ENCODE peak calls at places on chromosomes 16 and 17, in four cellular contexts. H is neuronal stem cell; W is mammary epithelial cell; J is CD8-positive, alpha-beta memory T cell. A is an unnamed sample.

GRCh38 chr16:77410449-77410848 is 24.4 kb downstream of the ADAMTS18 start:
- DNase-seq in H (no peak), W (no peak), J (no peak), A (no peak)

GRCh38 chr17:19716108-19717030 is at the start of gene SLC47A2:
- DNase-seq in H (no peak), W (no peak), J (no peak), A (no peak)

GRCh38 chr16:6081320-6081976 is 983.9 kb upstream of the EEF2KMT start:
- DNase-seq in H (peak; percentile 57), W (peak; percentile 9), J (no peak), A (no peak)

GRCh38 chr16:31874354-31875111 is 926 bp downstream of the ZNF267 start:
- DNase-seq in H (no peak), W (peak; percentile 73), J (peak; percentile 16), A (no peak)

GRCh38 chr16:79618712-79619050 is 18.1 kb upstream of the MAF start:
- DNase-seq in H (no peak), W (no peak), J (no peak), A (peak; percentile 57)

GRCh38 chr17:83062011-83062817 is 17.2 kb upstream of the METRNL start:
- DNase-seq in H (no peak), W (no peak), J (no peak), A (no peak)

GRCh38 chr16:22375117-22375962 is 921 bp upstream of the CDR2 start:
- DNase-seq in H (no peak), W (no peak), J (no peak), A (no peak)

GRCh38 chr16:57167951-57168350 is 17.9 kb downstream of the PSME3IP1 start:
- DNase-seq in H (peak; percentile 44), W (peak; percentile 34), J (peak; percentile 65), A (peak; percentile 84)

DNA sequence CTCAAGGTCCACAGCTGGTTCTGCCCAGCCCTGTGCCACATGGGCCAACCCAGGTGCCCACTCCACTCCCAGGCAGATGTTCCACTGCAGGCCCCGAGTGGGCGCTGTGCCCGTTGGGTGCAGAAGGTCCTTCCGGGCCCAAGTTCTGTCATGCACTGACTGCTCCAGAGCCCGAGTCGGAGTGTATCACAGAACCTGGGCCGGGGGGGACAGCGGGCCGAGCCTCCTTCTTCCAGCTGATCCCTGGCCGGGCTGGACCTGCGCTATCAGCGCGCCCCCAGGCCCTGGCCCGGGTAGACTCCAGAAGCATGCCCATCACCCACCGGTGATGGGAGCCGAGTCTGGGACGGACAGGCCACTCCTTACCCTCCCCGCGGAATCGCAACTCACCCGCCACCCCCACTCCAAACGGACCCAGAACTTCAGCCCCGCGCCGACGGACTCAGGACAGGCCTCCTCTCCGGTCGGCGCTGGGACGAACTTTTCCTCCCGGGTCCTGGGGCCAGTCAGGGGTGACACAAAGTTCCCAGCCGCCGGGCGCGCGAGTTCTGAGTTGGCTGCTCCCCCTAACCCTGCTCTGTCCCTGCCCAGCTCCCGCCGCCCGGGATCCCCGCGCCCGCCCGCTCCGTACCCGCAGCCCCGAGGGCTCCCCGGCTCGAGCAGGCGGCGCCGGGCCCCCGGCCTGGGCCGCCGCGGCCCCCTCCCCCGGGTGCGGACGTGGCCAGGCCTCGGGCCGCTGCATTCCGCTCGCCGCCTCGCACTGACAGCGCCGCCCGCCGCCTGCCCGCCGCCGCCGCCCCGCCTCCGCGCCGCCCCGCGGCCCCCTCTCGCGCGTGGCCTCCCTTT is at the start of gene COPZ2:
- DNase-seq in H (no peak), W (no peak), J (peak; percentile 59), A (peak; percentile 46)
- H3K4me3 ChIP-seq in H (peak within 1 kb of the TSS; percentile 48), W (peak within 1 kb of the TSS; percentile 40), J (peak within 1 kb of the TSS; percentile 66), A (peak within 1 kb of the TSS; percentile 26)

GRCh38 chr16:69145658-69146057 is 13.2 kb downstream of the UTP4 start:
- DNase-seq in H (no peak), W (no peak), J (no peak), A (no peak)
- H3K36me3 ChIP-seq in H (peaks cover 26% of the 10 kb centered on the region), W (peaks cover 35% of the 10 kb centered on the region), J (peaks cover 20% of the 10 kb centered on the region), A (peaks cover 42% of the 10 kb centered on the region)

GRCh38 chr16:27516360-27516759 is 33.4 kb downstream of the GTF3C1 start:
- DNase-seq in H (no peak), W (no peak), J (no peak), A (no peak)

GRCh38 chr16:27526169-27526568 is 23.5 kb downstream of the GTF3C1 start:
- DNase-seq in H (no peak), W (no peak), J (no peak), A (no peak)

GRCh38 chr16:27520982-27521673 is 28.6 kb downstream of the GTF3C1 start:
- DNase-seq in H (no peak), W (no peak), J (no peak), A (no peak)

GRCh38 chr16:27518226-27518625 is 31.5 kb downstream of the GTF3C1 start:
- DNase-seq in H (no peak), W (no peak), J (no peak), A (no peak)

DNA sequence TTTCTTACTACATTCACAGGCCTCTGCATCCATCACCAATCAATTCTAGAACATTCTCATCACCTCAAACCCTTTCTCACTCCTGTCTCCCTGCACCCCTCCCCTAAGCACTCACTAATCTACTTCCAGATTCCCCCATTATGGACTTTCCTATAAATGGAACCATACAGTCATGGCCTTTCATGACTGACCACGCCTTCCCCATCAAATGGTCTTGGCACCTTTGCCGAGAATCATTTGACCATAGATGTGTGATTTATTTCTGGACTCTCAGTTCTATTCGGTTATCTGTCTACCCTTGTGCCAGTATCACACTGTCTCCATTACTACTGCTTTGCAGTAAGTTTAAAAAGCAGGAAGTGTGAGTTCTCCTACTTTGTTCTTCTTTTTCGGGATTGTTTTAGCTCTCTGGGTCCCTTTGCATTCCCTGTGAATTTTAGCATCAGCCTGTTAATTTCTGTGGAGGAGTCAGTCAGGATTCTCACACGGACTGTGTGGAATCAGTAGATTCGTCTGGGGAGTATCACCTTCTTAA is 27.5 kb downstream of the GTF3C1 start:
- DNase-seq in H (no peak), W (no peak), J (no peak), A (no peak)
- H3K27ac ChIP-seq in H (no peak overlapping the region), W (no peak overlapping the region), J (no peak overlapping the region), A (no peak overlapping the region)

GRCh38 chr17:78723957-78724356 is 58.1 kb downstream of the CYTH1 start:
- DNase-seq in H (no peak), W (no peak), J (no peak), A (no peak)
- H3K4me3 ChIP-seq in H (peak overlapping the region; percentile 56), W (no peak overlapping the region), J (peak overlapping the region; percentile 16), A (peak overlapping the region; percentile 70)

GRCh38 chr17:80856863-80857488 is 134.7 kb upstream of the CHMP6 start:
- DNase-seq in H (no peak), W (no peak), J (no peak), A (no peak)

GRCh38 chr17:80857721-80858171 is 133.9 kb upstream of the CHMP6 start:
- DNase-seq in H (no peak), W (no peak), J (no peak), A (no peak)

GRCh38 chr17:80854220-80854619 is 137.4 kb upstream of the CHMP6 start:
- DNase-seq in H (no peak), W (no peak), J (no peak), A (no peak)

GRCh38 chr17:80855196-80855967 is 136.3 kb upstream of the CHMP6 start:
- DNase-seq in H (no peak), W (no peak), J (no peak), A (no peak)

DNA sequence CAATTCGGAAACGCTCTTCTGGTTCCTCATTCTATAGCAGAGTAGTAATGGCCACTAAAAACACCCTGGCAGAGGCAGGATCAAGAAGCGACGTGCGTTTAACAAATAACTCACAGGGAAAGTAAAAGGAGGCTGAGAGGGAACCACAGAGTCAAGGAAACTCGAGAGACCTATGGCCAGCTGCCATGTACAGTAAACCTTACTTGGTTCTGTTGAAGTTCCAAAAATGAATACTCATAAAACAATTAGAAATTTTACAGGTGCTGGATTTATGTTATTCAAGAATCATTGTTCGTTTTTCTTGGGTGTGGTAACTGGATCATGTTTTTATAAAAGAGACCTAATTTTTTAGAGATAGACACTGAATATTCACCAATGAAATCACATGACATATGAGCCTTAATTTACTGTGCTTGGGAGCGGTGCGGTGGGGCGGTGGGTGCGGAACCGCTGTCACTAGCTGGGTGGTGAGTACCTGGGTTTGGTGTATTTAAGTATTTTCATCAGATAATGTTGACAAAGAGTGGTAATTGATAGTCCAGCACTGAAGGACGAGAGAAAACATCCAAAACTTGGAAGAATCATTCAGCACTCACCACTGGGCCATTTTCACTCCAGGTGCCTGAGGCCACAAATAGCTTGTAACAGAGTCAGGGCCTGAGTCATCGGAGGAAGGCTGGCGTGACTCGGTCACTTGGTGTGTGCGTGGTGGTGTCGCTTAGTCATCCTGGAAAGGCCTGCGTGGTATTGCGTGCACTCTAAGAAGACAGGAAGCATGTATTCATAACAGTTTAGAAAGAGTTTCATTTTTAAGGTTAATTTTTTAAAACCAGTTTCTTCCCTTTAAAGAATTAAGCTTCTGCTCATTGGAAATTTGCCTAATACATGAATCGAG is 135.4 kb upstream of the CHMP6 start:
- DNase-seq in H (no peak), W (peak; percentile 98), J (no peak), A (peak; percentile 57)
- H3K36me3 ChIP-seq in H (peaks cover 3% of the 10 kb centered on the region), W (no peaks in the 10 kb centered on the region), J (peaks cover 10% of the 10 kb centered on the region), A (peaks cover 4% of the 10 kb centered on the region)

DNA sequence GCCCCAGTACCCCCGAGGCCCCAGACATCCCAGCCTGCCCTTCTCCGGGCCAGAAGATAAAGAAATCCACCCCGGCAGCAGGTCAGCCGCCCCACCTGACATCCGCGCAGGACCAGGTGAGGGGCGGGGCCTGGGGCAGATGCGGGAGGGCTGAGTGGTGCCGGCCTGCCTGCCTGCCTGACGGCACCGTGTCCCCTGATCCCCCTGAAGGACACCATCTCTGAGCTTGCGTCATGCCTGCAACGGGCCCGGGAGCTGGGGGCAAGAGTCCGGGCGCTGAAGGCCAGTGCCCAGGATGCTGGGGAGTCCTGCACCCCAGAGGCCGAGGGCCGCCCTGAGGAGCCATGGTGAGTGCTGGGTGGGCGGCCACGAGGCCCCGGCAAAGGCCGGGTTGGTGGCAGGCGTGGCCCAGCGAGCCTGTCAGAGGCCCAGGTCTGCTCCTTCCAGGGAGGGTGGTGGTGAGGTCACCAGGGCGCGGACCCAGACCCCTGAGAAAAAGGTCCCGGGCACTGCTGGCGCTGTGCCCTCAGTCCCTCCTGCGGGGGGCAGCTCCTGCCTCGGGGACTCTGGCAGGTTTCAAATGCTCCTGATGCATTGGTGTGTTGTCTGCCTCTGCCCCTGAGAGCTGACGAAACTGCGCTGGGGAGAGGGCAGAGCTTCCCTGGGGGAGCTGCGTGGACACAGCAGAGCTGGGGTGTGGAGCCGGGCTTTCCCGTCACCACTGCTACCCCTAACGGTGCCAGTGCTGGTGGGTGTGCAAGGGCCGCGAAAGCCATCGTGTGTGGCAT is 1.2 kb downstream of the CDT1 start:
- DNase-seq in H (no peak), W (peak; percentile 46), J (peak; percentile 15), A (peak; percentile 54)
- H3K27ac ChIP-seq in H (no peak overlapping the region), W (peak overlapping the region; percentile 49), J (peak overlapping the region; percentile 57), A (no peak overlapping the region)

GRCh38 chr17:3892095-3892998 is 506 bp downstream of the CAMKK1 start:
- DNase-seq in H (peak; percentile 57), W (no peak), J (peak; percentile 85), A (peak; percentile 82)

GRCh38 chr17:3894927-3895343 is 2.1 kb upstream of the CAMKK1 start:
- DNase-seq in H (no peak), W (no peak), J (no peak), A (no peak)

GRCh38 chr17:3894188-3894587 is 1.3 kb upstream of the CAMKK1 start:
- DNase-seq in H (no peak), W (no peak), J (no peak), A (no peak)

GRCh38 chr17:3893003-3893719 is at the start of gene CAMKK1:
- DNase-seq in H (peak; percentile 88), W (peak; percentile 65), J (peak; percentile 86), A (peak; percentile 88)

DNA sequence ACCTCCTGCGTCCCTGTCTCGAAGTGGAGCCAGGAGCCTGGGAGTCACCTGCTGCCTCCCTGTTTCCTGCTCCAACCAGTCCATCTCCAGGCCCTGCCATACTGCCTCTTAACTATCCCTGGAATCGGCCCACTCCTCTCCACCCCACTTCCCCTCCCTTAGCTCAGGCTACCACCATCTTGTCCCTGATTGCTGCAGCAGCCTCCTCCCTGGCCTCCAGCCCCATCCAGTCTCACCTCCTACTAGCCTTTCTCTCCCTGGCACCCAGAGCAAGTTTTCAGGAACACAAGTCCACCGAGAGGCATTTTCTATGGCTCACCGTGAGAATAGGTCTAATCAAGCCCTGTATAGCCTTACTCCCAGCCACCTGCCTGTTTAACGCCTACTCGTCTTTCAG is 865 bp upstream of the CAMKK1 start:
- DNase-seq in H (no peak), W (no peak), J (no peak), A (no peak)
- H3K4me3 ChIP-seq in H (peak overlapping the region; percentile 60), W (no peak overlapping the region), J (peak overlapping the region; percentile 58), A (peak overlapping the region; percentile 41)

A was measured in CD4-positive, CD25-positive, alpha-beta regulatory T cell.